ENCODE peak calls at places on chromosomes 12 and 14, in ten cellular contexts. T is CD4-positive, CD25-positive, alpha-beta regulatory T cell; H is ovary; J is NCI-H748 treated with DMSO at 0.1 percent for 48 hours; X is EL; A is omental fat pad; D is stimulated activated CD4-positive, alpha-beta T cell treated with anti-CD3 and anti-CD28 coated beads, TNF-alpha, amount 100 ng/mL, for 48 hours; W is NCI-H510A; U is pancreas; L is left cardiac atrium. C is an unnamed sample.

GRCh38 chr12:115030017-115030416 is 346.0 kb upstream of the TBX3 start:
- DNase-seq in T (no peak), J (no peak), H (no peak), U (no peak), D (no peak), L (no peak), X (no peak), A (no peak), W (no peak), C (no peak)

GRCh38 chr12:104684884-104685283 is 228.1 kb downstream of the CHST11 start:
- DNase-seq in T (no peak), A (no peak), L (no peak), D (no peak), U (no peak), W (no peak), H (no peak), J (no peak), X (no peak), C (no peak)

GRCh38 chr12:118418385-118419057 is 42.2 kb downstream of the SUDS3 start:
- DNase-seq in A (no peak), T (no peak), J (no peak), U (peak; percentile 25), L (no peak), X (no peak), H (no peak), D (no peak), W (no peak), C (peak; percentile 61)

GRCh38 chr12:51076235-51076930 is 7.0 kb downstream of the CSRNP2 start:
- DNase-seq in L (no peak), X (no peak), U (no peak), A (no peak), W (no peak), J (no peak), D (peak; percentile 7), H (no peak), T (no peak), C (no peak)

GRCh38 chr12:10016881-10017280 is 6.5 kb downstream of the CLEC12B start:
- DNase-seq in D (no peak), X (peak; percentile 34), A (no peak), W (no peak), L (no peak), J (no peak), H (no peak), U (no peak), T (no peak), C (peak; percentile 54)

GRCh38 chr12:96219700-96220206 is 25.6 kb downstream of the ELK3 start:
- DNase-seq in T (no peak), A (no peak), D (no peak), W (peak; percentile 90), L (peak; percentile 29), X (peak; percentile 98), J (peak; percentile 37), U (no peak), H (no peak), C (peak; percentile 99)

GRCh38 chr12:6452245-6452731 is 446 bp downstream of the TAPBPL start:
- DNase-seq in W (no peak), L (peak; percentile 39), X (no peak), D (no peak), A (no peak), T (no peak), H (peak; percentile 47), U (peak; percentile 59), J (no peak), C (no peak)

GRCh38 chr12:92702754-92703679 is at the start of gene PLEKHG7:
- DNase-seq in X (no peak), J (no peak), H (no peak), D (no peak), U (peak; percentile 32), A (no peak), T (no peak), L (no peak), W (no peak), C (no peak)

GRCh38 chr14:23093993-23094665 is 807 bp downstream of the ACIN1 start:
- DNase-seq in H (no peak), A (no peak), D (no peak), W (no peak), T (no peak), J (no peak), U (peak; percentile 11), L (no peak), X (no peak), C (no peak)

GRCh38 chr12:89101440-89101839 is 250.9 kb downstream of the DUSP6 start:
- DNase-seq in W (no peak), H (no peak), J (no peak), U (no peak), D (no peak), T (no peak), A (no peak), L (no peak), X (no peak), C (no peak)

GRCh38 chr12:48525332-48525731 is at the start of gene OR8S1:
- DNase-seq in U (no peak), T (no peak), J (no peak), W (no peak), H (no peak), L (no peak), X (no peak), A (no peak), D (no peak), C (no peak)

GRCh38 chr12:110223777-110224378 is 57.2 kb upstream of the ATP2A2 start:
- DNase-seq in H (no peak), J (no peak), X (peak; percentile 85), W (no peak), T (no peak), D (no peak), A (no peak), L (no peak), U (no peak), C (peak; percentile 97)

GRCh38 chr14:90168425-90169105 is 87.8 kb upstream of the PSMC1 start:
- DNase-seq in U (no peak), D (no peak), J (no peak), H (no peak), T (no peak), A (no peak), X (peak; percentile 68), L (no peak), W (no peak), C (peak; percentile 16)

GRCh38 chr12:93784339-93785086 is 107.3 kb downstream of the CRADD start:
- DNase-seq in J (no peak), H (peak; percentile 43), T (peak; percentile 66), X (peak; percentile 82), A (no peak), W (no peak), D (no peak), U (no peak), L (peak; percentile 36), C (peak; percentile 79)

GRCh38 chr14:100822921-100823320 is 3.0 kb upstream of the MEG3 start:
- DNase-seq in D (no peak), A (no peak), L (no peak), T (no peak), J (no peak), W (no peak), U (no peak), H (peak; percentile 70), X (no peak), C (no peak)

GRCh38 chr12:69553626-69554248 is 31.5 kb upstream of the CCT2 start:
- DNase-seq in A (no peak), U (peak; percentile 13), T (no peak), W (peak; percentile 58), L (no peak), X (peak; percentile 72), D (no peak), J (peak; percentile 3), H (no peak), C (peak; percentile 69)

GRCh38 chr14:61475316-61475715 is 153.9 kb downstream of the PRKCH start:
- DNase-seq in A (no peak), X (peak; percentile 70), D (no peak), L (no peak), H (no peak), T (peak; percentile 50), W (peak; percentile 34), U (no peak), J (peak; percentile 75), C (peak; percentile 89)

GRCh38 chr14:74591899-74592298 is 20.1 kb downstream of the LTBP2 start:
- DNase-seq in A (no peak), L (no peak), W (no peak), X (no peak), H (no peak), U (no peak), J (no peak), T (no peak), D (no peak), C (no peak)